ENCODE peak calls at places on chromosomes 16 and 17, in nine cellular contexts. W is HCT116; A is IMR-90; H is psoas muscle; Z is cardiac muscle cell; O is neuronal stem cell; T is kidney; N is effector memory CD4-positive, alpha-beta T cell; F is uterus. D is an unnamed sample. For H3K9me3, the result is how much of the 10 kb centered on the place peaks cover.

GRCh38 chr17:60146206-60146605 is 3.6 kb upstream of the CA4 start:
- DNase-seq in W (no peak), A (no peak), H (no peak), Z (no peak), O (no peak), T (no peak), N (no peak), F (no peak), D (no peak)

GRCh38 chr16:2152695-2153506 is 2.7 kb upstream of the TRAF7 start:
- DNase-seq in W (no peak), A (no peak), H (no peak), Z (peak), O (no peak), T (peak), N (no peak), F (no peak), D (no peak)

GRCh38 chr17:30336369-30337171 is 2.7 kb upstream of the TMIGD1 start:
- DNase-seq in W (peak), A (peak), H (no peak), Z (peak), O (peak), T (no peak), N (peak), F (no peak), D (no peak)

GRCh38 chr17:64025732-64026294 is 5.4 kb upstream of the ICAM2 start:
- DNase-seq in W (peak), A (peak), H (peak), Z (peak), O (peak), T (peak), N (peak), F (peak), D (peak)

GRCh38 chr16:53780051-53780450 is 76.1 kb downstream of the FTO start:
- DNase-seq in W (no peak), A (no peak), H (no peak), Z (no peak), O (no peak), T (no peak), N (no peak), F (no peak), D (no peak)

GRCh38 chr17:77184474-77184873 is 43.7 kb downstream of the SEC14L1 start:
- DNase-seq in W (no peak), A (no peak), H (no peak), Z (peak), O (no peak), T (no peak), N (no peak), F (no peak), D (no peak)

GRCh38 chr17:17849863-17850373 is 13.1 kb upstream of the SREBF1 start:
- DNase-seq in W (no peak), A (peak), H (peak), Z (peak), O (no peak), T (no peak), N (peak), F (peak), D (no peak)

GRCh38 chr17:65564793-65565192 is 3.3 kb upstream of the AXIN2 start:
- DNase-seq in W (no peak), A (peak), H (no peak), Z (peak), O (no peak), T (no peak), N (no peak), F (peak), D (peak)

GRCh38 chr17:74244543-74244942 is 29.5 kb upstream of the DNAI2 start:
- DNase-seq in W (no peak), A (no peak), H (no peak), Z (no peak), O (no peak), T (no peak), N (no peak), F (no peak), D (no peak)

GRCh38 chr16:30896203-30896889 is at the start of gene CTF1:
- DNase-seq in W (peak), A (peak), H (peak), Z (peak), O (peak), T (peak), N (no peak), F (peak), D (peak)

GRCh38 chr17:35763767-35764122 is 3.1 kb downstream of the C17orf50 start:
- DNase-seq in W (no peak), A (no peak), H (no peak), Z (no peak), O (no peak), T (no peak), N (no peak), F (no peak), D (no peak)

GRCh38 chr17:75152971-75153853 is 1.1 kb downstream of the JPT1 start:
- DNase-seq in W (no peak), A (peak), H (peak), Z (peak), O (no peak), T (no peak), N (no peak), F (no peak), D (no peak)

GRCh38 chr16:73021866-73022495 is 25.9 kb downstream of the ZFHX3 start:
- DNase-seq in W (no peak), A (no peak), H (no peak), Z (no peak), O (no peak), T (no peak), N (no peak), F (no peak), D (no peak)

GRCh38 chr17:79028496-79029326 is 4.7 kb downstream of the C1QTNF1 start:
- DNase-seq in W (no peak), A (no peak), H (no peak), Z (no peak), O (no peak), T (peak), N (no peak), F (peak), D (peak)

GRCh38 chr17:19409509-19409908 is 1.5 kb upstream of the RNF112 start:
- DNase-seq in W (peak), A (peak), H (no peak), Z (peak), O (no peak), T (no peak), N (no peak), F (no peak), D (no peak)

GRCh38 chr17:5592382-5592781 is 8.1 kb upstream of the NLRP1 start:
- DNase-seq in W (peak), A (peak), H (no peak), Z (peak), O (peak), T (no peak), N (no peak), F (no peak), D (no peak)

GRCh38 chr16:89191901-89192184 is 8.5 kb downstream of the SLC22A31 start:
- DNase-seq in W (no peak), A (no peak), H (peak), Z (no peak), O (no peak), T (no peak), N (no peak), F (no peak), D (peak)

GRCh38 chr17:44527102-44527501 is 23.9 kb upstream of the GPATCH8 start:
- DNase-seq in W (no peak), A (no peak), H (no peak), Z (no peak), O (no peak), T (no peak), N (no peak), F (no peak), D (no peak)

GRCh38 chr16:53768593-53768992 is 64.6 kb downstream of the FTO start:
- DNase-seq in W (peak), A (peak), H (no peak), Z (peak), O (no peak), T (no peak), N (no peak), F (no peak), D (no peak)

GRCh38 chr17:81898029-81898866 is 3.8 kb upstream of the NPB start:
- DNase-seq in W (peak), A (peak), H (no peak), Z (peak), O (no peak), T (no peak), N (no peak), F (no peak), D (peak)

GRCh38 chr17:76272541-76273434 is 7.6 kb downstream of the UBALD2 start:
- DNase-seq in W (no peak), A (no peak), H (no peak), Z (no peak), O (no peak), T (peak), N (no peak), F (no peak), D (no peak)

GRCh38 chr17:28117304-28117703 is 74.8 kb downstream of the NLK start:
- DNase-seq in W (no peak), A (no peak), H (no peak), Z (no peak), O (no peak), T (no peak), N (no peak), F (no peak), D (no peak)

GRCh38 chr17:33233855-33234228 is 59.3 kb downstream of the ASIC2 start:
- DNase-seq in W (no peak), A (no peak), H (no peak), Z (no peak), O (no peak), T (no peak), N (peak), F (peak), D (peak)

GRCh38 chr16:29814592-29814991 is 1.4 kb upstream of the PAGR1 start:
- DNase-seq in W (no peak), A (no peak), H (no peak), Z (no peak), O (no peak), T (peak), N (no peak), F (no peak), D (no peak)

GRCh38 chr16:865026-865425 is 64.5 kb upstream of the GNG13 start:
- DNase-seq in W (no peak), A (no peak), H (no peak), Z (no peak), O (no peak), T (no peak), N (no peak), F (no peak), D (no peak)

GRCh38 chr16:56279132-56279531 is 87.8 kb downstream of the GNAO1 start:
- DNase-seq in W (no peak), A (no peak), H (no peak), Z (no peak), O (no peak), T (no peak), N (peak), F (no peak), D (no peak)

GRCh38 chr16:18049454-18050133 is 286.9 kb downstream of the NPIPA8 start:
- DNase-seq in W (no peak), A (no peak), H (no peak), Z (no peak), O (no peak), T (no peak), N (no peak), F (no peak), D (no peak)

GRCh38 chr16:60648260-60648659 is 1388.0 kb downstream of the CDH8 start:
- DNase-seq in W (no peak), A (no peak), H (no peak), Z (no peak), O (no peak), T (no peak), N (no peak), F (no peak), D (no peak)

GRCh38 chr17:801660-802059 is 19.5 kb downstream of the MRM3 start:
- DNase-seq in W (no peak), A (no peak), H (peak), Z (peak), O (no peak), T (no peak), N (no peak), F (no peak), D (no peak)

GRCh38 chr17:14042411-14042810 is 26.9 kb upstream of the COX10 start:
- DNase-seq in W (no peak), A (no peak), H (no peak), Z (no peak), O (no peak), T (no peak), N (no peak), F (no peak), D (no peak)

GRCh38 chr17:72556944-72557826 is 436.4 kb downstream of the SOX9 start:
- DNase-seq in W (peak), A (peak), H (peak), Z (peak), O (peak), T (peak), N (peak), F (no peak), D (peak)

GRCh38 chr16:70407811-70408274 is 31.1 kb downstream of the ST3GAL2 start:
- DNase-seq in W (no peak), A (no peak), H (no peak), Z (no peak), O (no peak), T (no peak), N (no peak), F (no peak), D (no peak)

GRCh38 chr16:86281435-86281834 is 228.9 kb upstream of the FOXF1 start:
- DNase-seq in W (no peak), A (no peak), H (no peak), Z (no peak), O (no peak), T (no peak), N (no peak), F (no peak), D (no peak)

GRCh38 chr16:69112285-69113129 is 7.1 kb downstream of the HAS3 start:
- DNase-seq in W (no peak), A (peak), H (peak), Z (peak), O (peak), T (peak), N (no peak), F (no peak), D (peak)

GRCh38 chr17:1494203-1494602 is 1.7 kb upstream of the MYO1C start:
- DNase-seq in W (no peak), A (no peak), H (no peak), Z (no peak), O (no peak), T (no peak), N (no peak), F (no peak), D (no peak)

GRCh38 chr17:5958850-5959249 is 111.3 kb upstream of the WSCD1 start:
- DNase-seq in W (no peak), A (no peak), H (no peak), Z (no peak), O (no peak), T (no peak), N (no peak), F (no peak), D (no peak)

GRCh38 chr17:561118-561517 is 153.5 kb downstream of the VPS53 start:
- DNase-seq in W (no peak), A (peak), H (no peak), Z (peak), O (no peak), T (no peak), N (no peak), F (no peak), D (peak)

GRCh38 chr17:48593126-48593829 is at the start of gene HOXB5:
- DNase-seq in W (no peak), A (peak), H (no peak), Z (no peak), O (no peak), T (peak), N (no peak), F (no peak), D (no peak)

GRCh38 chr17:50533720-50534148 is 1.2 kb downstream of the EPN3 start:
- DNase-seq in W (no peak), A (peak), H (no peak), Z (peak), O (no peak), T (peak), N (no peak), F (peak), D (peak)
- H3K9me3 ChIP-seq in W (under half), A (under half), H (under half), Z (under half), O (under half), T (under half), N (under half), F (under half), D (under half)

DNA sequence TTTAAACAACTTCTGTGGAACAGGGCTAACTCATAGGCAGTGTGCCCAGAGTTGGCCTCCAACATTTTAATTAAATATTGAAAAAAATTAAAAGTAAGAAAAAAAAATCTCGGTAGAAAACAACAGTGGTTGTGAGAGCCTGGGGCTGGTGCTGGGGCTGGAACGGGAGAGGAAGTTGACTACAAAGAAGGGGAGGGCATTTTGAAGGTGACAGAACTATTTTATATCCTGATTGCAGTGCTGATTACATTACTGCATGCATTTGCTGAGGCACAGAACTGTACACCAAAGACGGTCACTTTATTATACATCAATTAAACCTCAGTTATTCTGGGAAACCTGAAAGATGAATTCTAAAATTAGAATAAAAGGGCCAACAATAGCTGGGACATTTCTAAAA is 142.5 kb downstream of the PARN start:
- DNase-seq in W (no peak), A (no peak), H (no peak), Z (no peak), O (no peak), T (no peak), N (no peak), F (no peak), D (no peak)
- H3K27ac ChIP-seq in W (no peak), A (peak), H (peak), Z (no peak), O (no peak), T (peak), N (no peak), F (no peak), D (peak)

DNA sequence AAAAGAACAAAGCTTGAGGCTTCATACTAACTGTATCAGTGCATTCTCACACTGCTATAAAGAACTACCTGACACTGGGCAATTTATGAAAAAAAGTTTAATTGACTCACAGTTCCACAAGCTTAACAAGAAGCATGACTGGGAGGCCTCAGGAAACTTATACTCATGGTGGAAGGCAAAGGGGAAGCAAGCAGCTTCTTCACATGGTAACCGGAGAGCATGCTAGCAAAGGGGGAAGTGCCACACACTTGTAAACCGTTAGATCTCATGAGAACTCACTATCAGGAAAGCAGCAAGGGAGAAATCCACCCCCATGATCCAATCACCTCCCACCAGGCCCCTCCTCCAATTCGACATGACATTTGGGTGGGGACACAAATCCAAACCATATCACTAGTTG is 25.3 kb downstream of the CTRB2 start:
- DNase-seq in W (no peak), A (no peak), H (no peak), Z (no peak), O (no peak), T (no peak), N (no peak), F (no peak), D (no peak)
- H3K9me3 ChIP-seq in W (under half), A (under half), H (under half), Z (under half), O (under half), T (under half), N (under half), F (under half), D (under half)

GRCh38 chr17:50420419-50421112 is 5.5 kb upstream of the ACSF2 start:
- DNase-seq in W (no peak), A (no peak), H (no peak), Z (peak), O (no peak), T (no peak), N (no peak), F (no peak), D (no peak)
- H3K27ac ChIP-seq in W (no peak), A (no peak), H (no peak), Z (no peak), O (no peak), T (peak), N (peak), F (peak), D (no peak)

DNA sequence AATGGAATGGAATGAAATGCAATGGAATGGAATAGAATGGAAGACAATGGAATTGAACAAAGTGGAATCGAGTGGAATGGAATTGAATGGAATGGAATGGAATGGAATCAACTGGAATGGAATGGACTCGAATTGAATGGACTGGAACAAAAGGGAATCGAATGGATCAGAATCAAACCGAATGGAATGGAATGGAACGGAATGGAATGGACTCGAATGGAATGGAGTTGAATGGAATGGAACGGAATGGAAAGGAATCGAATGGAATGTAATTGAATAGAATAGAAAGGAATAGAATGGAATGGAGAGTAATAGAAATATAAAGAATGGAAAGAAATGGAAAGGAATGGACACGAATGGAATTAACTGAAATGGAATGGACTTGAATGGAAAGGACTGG is 475.2 kb upstream of the WSB1 start:
- DNase-seq in W (peak), A (peak), H (no peak), Z (peak), O (peak), T (no peak), N (no peak), F (no peak), D (no peak)
- H3K9me3 ChIP-seq in W (half or more), A (under half), H (half or more), Z (under half), O (under half), T (half or more), N (under half), F (under half), D (half or more)

GRCh38 chr16:10767127-10767526 is 23.5 kb downstream of the NUBP1 start:
- DNase-seq in W (no peak), A (no peak), H (no peak), Z (no peak), O (no peak), T (no peak), N (no peak), F (no peak), D (no peak)

GRCh38 chr16:10765772-10766171 is 22.1 kb downstream of the NUBP1 start:
- DNase-seq in W (no peak), A (no peak), H (no peak), Z (no peak), O (no peak), T (no peak), N (peak), F (no peak), D (no peak)

GRCh38 chr16:10761388-10761787 is 17.7 kb downstream of the NUBP1 start:
- DNase-seq in W (no peak), A (no peak), H (no peak), Z (no peak), O (no peak), T (no peak), N (no peak), F (no peak), D (no peak)

GRCh38 chr16:10760863-10761262 is 17.2 kb downstream of the NUBP1 start:
- DNase-seq in W (no peak), A (no peak), H (no peak), Z (no peak), O (no peak), T (no peak), N (no peak), F (no peak), D (no peak)

GRCh38 chr16:10762336-10762995 is 18.8 kb downstream of the NUBP1 start:
- DNase-seq in W (no peak), A (no peak), H (no peak), Z (no peak), O (no peak), T (no peak), N (no peak), F (no peak), D (no peak)
- H3K27ac ChIP-seq in W (no peak), A (no peak), H (no peak), Z (no peak), O (no peak), T (no peak), N (no peak), F (no peak), D (no peak)

DNA sequence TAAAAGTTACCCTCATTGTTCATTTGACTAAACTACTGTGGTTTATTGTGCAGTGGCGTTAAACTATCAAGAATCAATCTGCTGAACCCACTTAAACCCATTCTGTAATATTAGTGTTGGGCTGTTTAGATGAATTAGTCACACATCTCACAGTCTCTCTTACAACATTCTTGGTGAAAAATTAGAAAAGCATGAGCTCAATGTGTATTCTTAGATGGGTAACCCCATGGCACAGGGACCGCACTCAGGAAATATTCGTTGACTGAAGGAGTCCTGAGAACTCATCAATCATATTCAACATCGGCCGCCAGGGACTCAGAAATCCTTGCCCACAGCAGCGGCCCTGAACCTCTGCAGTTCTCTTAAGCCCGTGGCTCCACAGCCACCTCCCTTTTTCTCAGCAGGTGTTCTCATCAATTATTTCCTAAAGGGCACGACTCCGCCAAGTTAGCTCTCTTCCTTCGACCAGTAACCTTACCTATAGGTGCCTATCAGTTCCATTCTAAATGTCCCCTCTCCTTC is 155.6 kb downstream of the STX8 start:
- DNase-seq in W (no peak), A (peak), H (no peak), Z (no peak), O (no peak), T (no peak), N (no peak), F (no peak), D (no peak)
- H3K9me3 ChIP-seq in W (under half), A (under half), H (under half), Z (under half), O (under half), T (under half), N (under half), F (under half), D (under half)

D was measured in heart left ventricle.